ENCODE peak calls at places on chromosomes 2 and 18, in six cellular contexts. One of them, this sample, is unnamed.

GRCh38 chr2:23690421-23691105 is 236.4 kb downstream of the ATAD2B start:
- DNase-seq in nucleus accumbens: no peak
- DNase-seq in astrocyte of the spinal cord: no peak
- DNase-seq in cardiac muscle cell: no peak
- DNase-seq in nephron progenitor cell: no peak
- DNase-seq in heart left ventricle: peak
- DNase-seq in this sample: peak

GRCh38 chr2:219293736-219294201 is 14.6 kb downstream of the DNAJB2 start:
- DNase-seq in nucleus accumbens: no peak
- DNase-seq in astrocyte of the spinal cord: no peak
- DNase-seq in cardiac muscle cell: no peak
- DNase-seq in nephron progenitor cell: no peak
- DNase-seq in heart left ventricle: peak
- DNase-seq in this sample: no peak

GRCh38 chr2:21270083-21270491 is 146.3 kb downstream of the TDRD15 start:
- DNase-seq in nucleus accumbens: no peak
- DNase-seq in astrocyte of the spinal cord: no peak
- DNase-seq in cardiac muscle cell: no peak
- DNase-seq in nephron progenitor cell: no peak
- DNase-seq in heart left ventricle: no peak
- DNase-seq in this sample: no peak

GRCh38 chr2:143974262-143974661 is 545.7 kb downstream of the ZEB2 start:
- DNase-seq in nucleus accumbens: no peak
- DNase-seq in astrocyte of the spinal cord: no peak
- DNase-seq in cardiac muscle cell: peak
- DNase-seq in nephron progenitor cell: no peak
- DNase-seq in heart left ventricle: no peak
- DNase-seq in this sample: no peak

GRCh38 chr2:105887246-105887645 is 142.5 kb downstream of the NCK2 start:
- DNase-seq in nucleus accumbens: no peak
- DNase-seq in astrocyte of the spinal cord: no peak
- DNase-seq in cardiac muscle cell: no peak
- DNase-seq in nephron progenitor cell: no peak
- DNase-seq in heart left ventricle: no peak
- DNase-seq in this sample: no peak

GRCh38 chr2:58436842-58437241 is 195.7 kb upstream of the FANCL start:
- DNase-seq in nucleus accumbens: no peak
- DNase-seq in astrocyte of the spinal cord: peak
- DNase-seq in cardiac muscle cell: no peak
- DNase-seq in nephron progenitor cell: no peak
- DNase-seq in heart left ventricle: no peak
- DNase-seq in this sample: no peak

GRCh38 chr2:85539361-85540130 is 578 bp downstream of the MAT2A start:
- DNase-seq in nucleus accumbens: peak
- DNase-seq in astrocyte of the spinal cord: peak
- DNase-seq in cardiac muscle cell: peak
- DNase-seq in nephron progenitor cell: no peak
- DNase-seq in heart left ventricle: peak
- DNase-seq in this sample: peak

GRCh38 chr2:20675701-20676352 is 8.9 kb downstream of the GDF7 start:
- DNase-seq in nucleus accumbens: no peak
- DNase-seq in astrocyte of the spinal cord: no peak
- DNase-seq in cardiac muscle cell: no peak
- DNase-seq in nephron progenitor cell: no peak
- DNase-seq in heart left ventricle: no peak
- DNase-seq in this sample: peak

GRCh38 chr2:177445223-177445622 is 52.6 kb downstream of the AGPS start:
- DNase-seq in nucleus accumbens: no peak
- DNase-seq in astrocyte of the spinal cord: no peak
- DNase-seq in cardiac muscle cell: no peak
- DNase-seq in nephron progenitor cell: no peak
- DNase-seq in heart left ventricle: no peak
- DNase-seq in this sample: no peak

GRCh38 chr2:43676322-43677050 is at the start of gene C1GALT1C1L:
- DNase-seq in nucleus accumbens: peak
- DNase-seq in astrocyte of the spinal cord: peak
- DNase-seq in cardiac muscle cell: peak
- DNase-seq in nephron progenitor cell: no peak
- DNase-seq in heart left ventricle: peak
- DNase-seq in this sample: peak

GRCh38 chr18:24913507-24914147 is 438.3 kb downstream of the ZNF521 start:
- DNase-seq in nucleus accumbens: no peak
- DNase-seq in astrocyte of the spinal cord: no peak
- DNase-seq in cardiac muscle cell: peak
- DNase-seq in nephron progenitor cell: no peak
- DNase-seq in heart left ventricle: peak
- DNase-seq in this sample: no peak

This sample was measured in left kidney.